ENCODE peak calls at places on chromosomes 1 and 21, in four cellular contexts. S, C, I and A are unnamed samples.

GRCh38 chr1:6286266-6286665 is 25.4 kb upstream of the GPR153 start:
- DNase-seq in S (no peak), C (no peak), I (no peak), A (no peak)

GRCh38 chr1:206002160-206002559 is 1.0 kb downstream of the RAB7B start:
- DNase-seq in S (no peak), C (no peak), I (no peak), A (no peak)

GRCh38 chr1:180230416-180230790 is 339 bp downstream of the LHX4 start:
- DNase-seq in S (no peak), C (peak; percentile 13), I (no peak), A (no peak)

GRCh38 chr1:9039761-9040658 is 13.8 kb upstream of the SLC2A7 start:
- DNase-seq in S (no peak), C (no peak), I (no peak), A (no peak)

GRCh38 chr1:231177971-231178370 is 16.1 kb downstream of the TRIM67 start:
- DNase-seq in S (no peak), C (no peak), I (no peak), A (no peak)

GRCh38 chr1:91608876-91609275 is 108.2 kb downstream of the CDC7 start:
- DNase-seq in S (peak; percentile 64), C (no peak), I (no peak), A (no peak)

GRCh38 chr1:67204298-67204697 is 38.0 kb downstream of the IL23R start:
- DNase-seq in S (no peak), C (no peak), I (no peak), A (no peak)

GRCh38 chr1:225565845-225566244 is 87.1 kb downstream of the ENAH start:
- DNase-seq in S (no peak), C (no peak), I (no peak), A (no peak)

GRCh38 chr1:187928288-187928687 is 1099.5 kb downstream of the PLA2G4A start:
- DNase-seq in S (peak; percentile 4), C (peak; percentile 63), I (no peak), A (no peak)

GRCh38 chr1:244341455-244342450 is 110.0 kb downstream of the ADSS2 start:
- DNase-seq in S (no peak), C (peak; percentile 80), I (peak; percentile 71), A (no peak)
- TF ChIP-seq CTCF in S (no peak), C (no peak), I (no peak), A (no peak)

DNA sequence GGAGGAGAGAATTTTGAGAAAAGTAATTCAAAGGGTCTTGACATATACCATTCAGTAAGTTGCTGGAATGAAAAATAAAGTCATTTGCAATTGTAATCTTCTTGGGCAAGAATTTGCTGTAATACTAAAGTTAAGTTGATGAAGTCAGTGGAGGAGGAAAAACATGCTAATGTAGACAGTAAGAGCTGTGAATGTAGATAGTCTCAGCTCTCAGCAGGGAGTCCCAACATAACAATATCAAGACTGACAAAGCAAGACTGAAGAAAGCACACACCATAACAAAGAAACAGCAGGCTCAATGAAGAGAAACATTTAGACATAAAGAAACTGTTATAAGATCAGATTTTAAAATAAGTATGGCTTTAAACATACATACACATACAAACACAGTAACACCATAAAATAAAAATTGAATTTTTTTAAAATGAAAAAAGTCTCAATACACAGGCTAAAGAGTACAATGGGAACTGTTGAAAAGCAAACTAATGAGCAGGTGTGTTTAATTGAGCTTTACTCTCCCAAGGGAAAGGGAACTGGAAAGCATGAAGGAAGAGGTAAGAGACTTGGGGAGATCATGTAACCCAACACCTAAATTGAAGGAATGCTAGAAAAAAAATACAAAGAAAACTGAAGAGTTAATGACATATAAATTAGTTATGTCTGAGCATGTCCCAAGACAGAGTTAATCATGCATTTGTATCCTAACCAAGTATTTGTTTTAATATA is 336.3 kb upstream of the NCAM2 start:
- DNase-seq in S (no peak), C (no peak), I (no peak), A (no peak)
- TF ChIP-seq CTCF in S (no peak), C (no peak), I (no peak), A (no peak)

GRCh38 chr1:150161747-150162581 is 12.2 kb downstream of the PLEKHO1 start:
- DNase-seq in S (no peak), C (no peak), I (no peak), A (no peak)
- TF ChIP-seq CTCF in S (no peak), C (no peak), I (peak; percentile 1), A (no peak)

GRCh38 chr1:18376661-18377060 is 104.1 kb upstream of the KLHDC7A start:
- DNase-seq in S (no peak), C (no peak), I (no peak), A (no peak)

GRCh38 chr1:18373151-18373550 is 107.6 kb upstream of the KLHDC7A start:
- DNase-seq in S (no peak), C (no peak), I (no peak), A (no peak)

GRCh38 chr1:18373882-18374493 is 106.7 kb upstream of the KLHDC7A start:
- DNase-seq in S (no peak), C (peak; percentile 8), I (no peak), A (no peak)
- TF ChIP-seq CTCF in S (no peak), C (no peak), I (peak; percentile 39), A (no peak)

DNA sequence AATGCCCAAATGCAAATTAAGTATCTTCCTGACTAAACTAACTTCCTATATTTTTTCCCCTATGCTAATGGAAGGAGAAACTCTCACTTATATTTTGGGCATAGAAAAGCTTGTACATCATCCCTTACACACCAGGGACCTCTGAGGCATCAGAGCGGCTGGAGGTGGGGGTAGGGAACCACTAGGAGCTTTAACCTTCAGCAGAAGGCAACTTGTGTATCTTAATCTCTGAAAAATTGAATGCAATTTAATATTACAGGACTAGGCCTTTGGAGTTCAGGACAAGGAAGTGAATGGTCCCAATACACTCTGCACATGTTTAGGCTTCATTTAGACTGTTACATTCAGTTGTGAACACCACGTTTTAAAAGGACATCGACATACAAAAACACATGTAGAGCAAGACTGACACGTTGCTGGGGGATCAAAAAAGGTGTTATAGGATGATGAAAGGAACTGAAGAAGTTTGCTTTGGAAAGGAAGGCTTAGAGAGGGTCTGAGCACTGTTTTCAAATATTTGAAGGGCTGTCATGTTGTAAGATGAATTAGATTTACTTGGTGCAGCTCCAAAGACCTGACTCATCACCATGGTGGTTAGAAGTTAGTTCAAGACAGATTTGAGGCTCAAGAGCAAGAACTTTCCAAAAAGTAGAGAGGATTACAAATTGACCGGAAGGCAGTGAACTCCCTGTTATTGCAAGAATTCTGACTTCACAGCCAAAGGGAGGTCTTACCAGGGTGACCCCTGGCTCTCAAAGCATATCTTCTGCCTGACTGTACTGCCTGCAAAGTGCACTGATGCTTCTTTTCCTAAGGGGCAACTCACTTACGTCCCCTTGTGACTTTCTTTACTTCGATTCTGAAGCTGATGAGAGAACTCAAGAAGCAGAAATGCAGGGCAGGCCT is 86.1 kb downstream of the NAV1 start:
- DNase-seq in S (peak; percentile 98), C (no peak), I (no peak), A (no peak)
- TF ChIP-seq CTCF in S (peak; percentile 22), C (no peak), I (no peak), A (no peak)

GRCh38 chr1:108513114-108513513 is 46.8 kb upstream of the EEIG2 start:
- DNase-seq in S (no peak), C (no peak), I (no peak), A (no peak)

GRCh38 chr1:108512239-108513071 is 47.4 kb upstream of the EEIG2 start:
- DNase-seq in S (peak; percentile 19), C (no peak), I (no peak), A (no peak)

GRCh38 chr1:108511764-108512163 is 48.1 kb upstream of the EEIG2 start:
- DNase-seq in S (no peak), C (no peak), I (no peak), A (no peak)
- TF ChIP-seq CTCF in S (no peak), C (no peak), I (no peak), A (no peak)

GRCh38 chr1:174080819-174081218 is 58.7 kb upstream of the RC3H1 start:
- DNase-seq in S (no peak), C (no peak), I (no peak), A (no peak)
- TF ChIP-seq CTCF in S (no peak), C (no peak), I (no peak), A (no peak)

DNA sequence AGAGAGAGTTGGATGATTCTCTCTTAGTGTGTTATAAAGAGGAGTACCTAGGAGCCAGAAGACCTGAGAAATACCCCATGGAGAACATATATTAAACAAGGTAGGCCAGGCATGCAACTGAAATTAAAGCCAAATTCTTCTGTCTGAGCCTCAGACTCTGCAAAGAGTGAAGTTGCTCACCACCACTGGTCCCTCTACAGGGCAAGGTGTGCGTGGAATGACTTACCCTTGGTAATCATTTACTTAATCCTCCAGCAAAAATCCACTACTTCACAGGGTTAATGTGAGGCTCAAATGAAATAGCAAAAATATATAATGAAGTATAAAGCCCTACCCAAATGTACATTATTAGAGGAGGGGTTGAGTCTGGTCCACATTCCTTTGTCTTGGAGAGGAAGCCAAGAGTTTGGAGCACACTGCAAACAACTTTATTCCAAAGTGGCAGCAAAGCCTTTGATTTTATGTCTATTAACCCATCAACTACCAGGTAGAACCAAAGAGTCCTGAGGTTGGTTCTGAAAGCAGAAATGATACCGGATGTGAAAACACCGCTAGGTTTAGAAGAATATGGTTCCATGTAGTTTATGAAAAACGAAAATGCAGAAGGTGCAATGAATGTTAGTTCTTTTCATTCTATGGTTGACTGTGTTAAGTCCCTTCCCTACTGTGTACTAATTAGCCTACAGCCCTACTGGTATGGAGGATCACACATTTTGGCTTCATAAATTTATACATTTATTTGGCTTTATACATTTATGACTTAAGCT is 8.5 kb downstream of the SSR2 start:
- DNase-seq in S (no peak), C (no peak), I (no peak), A (no peak)
- TF ChIP-seq CTCF in S (no peak), C (no peak), I (no peak), A (no peak)